ENCODE peak calls at places on chromosomes 16 and 17, in seven cellular contexts. X is H7, I is germinal center, M is foreskin fibroblast, V is fibroblast of lung, A is mesendoderm, Z is OCI-LY7. K is an unnamed sample.

GRCh38 chr16:71882505-71883192 is 1.3 kb downstream of the ZNF821 start:
- DNase-seq in X (peak; percentile 78), V (peak; percentile 80), I (peak; percentile 75), A (peak; percentile 83), M (peak; percentile 64), Z (peak; percentile 90), K (peak; percentile 83)

GRCh38 chr16:23148513-23149266 is 562 bp downstream of the USP31 start:
- DNase-seq in I (peak; percentile 41), V (peak; percentile 60), M (peak; percentile 45), Z (peak; percentile 51), A (no peak), X (peak; percentile 73), K (peak; percentile 79)

GRCh38 chr17:79930786-79931516 is 91.7 kb upstream of the CBX4 start:
- DNase-seq in M (no peak), Z (no peak), X (peak; percentile 84), A (no peak), I (no peak), V (no peak), K (peak; percentile 42)

GRCh38 chr17:77889866-77890760 is 68.4 kb upstream of the TNRC6C start:
- DNase-seq in M (no peak), X (peak; percentile 40), Z (no peak), V (no peak), A (no peak), I (no peak), K (no peak)

GRCh38 chr16:14244344-14245010 is 173.4 kb downstream of the MRTFB start:
- DNase-seq in Z (no peak), M (no peak), X (no peak), I (no peak), A (no peak), V (peak; percentile 60), K (no peak)

GRCh38 chr17:64130559-64131001 is 636 bp upstream of the ERN1 start:
- DNase-seq in V (peak; percentile 59), A (no peak), M (peak; percentile 82), Z (peak; percentile 31), X (no peak), I (no peak), K (no peak)

GRCh38 chr17:48181653-48182052 is 74.1 kb downstream of the SNX11 start:
- DNase-seq in Z (no peak), V (peak; percentile 25), M (peak; percentile 18), A (peak; percentile 68), I (no peak), X (peak; percentile 47), K (peak; percentile 82)

GRCh38 chr17:71528210-71528609 is 592.6 kb upstream of the SOX9 start:
- DNase-seq in V (no peak), M (no peak), A (no peak), I (no peak), Z (no peak), X (no peak), K (no peak)

GRCh38 chr16:19135896-19136438 is 22.2 kb downstream of the ITPRIPL2 start:
- DNase-seq in V (peak; percentile 51), I (no peak), M (no peak), X (no peak), A (peak; percentile 69), Z (no peak), K (peak; percentile 49)

GRCh38 chr17:38449364-38449763 is 21.1 kb downstream of the ARHGAP23 start:
- DNase-seq in X (no peak), M (peak; percentile 34), I (no peak), Z (no peak), V (no peak), A (peak; percentile 59), K (no peak)

GRCh38 chr17:34252138-34252889 is 2.8 kb upstream of the CCL2 start:
- DNase-seq in Z (peak; percentile 39), I (peak; percentile 18), M (peak; percentile 73), V (peak; percentile 80), X (no peak), A (peak; percentile 56), K (no peak)

GRCh38 chr16:8716592-8716991 is 42.2 kb downstream of the ABAT start:
- DNase-seq in A (no peak), I (no peak), V (peak; percentile 1), X (no peak), Z (no peak), M (no peak), K (peak; percentile 70)

GRCh38 chr17:74280093-74280513 is 6.1 kb downstream of the DNAI2 start:
- DNase-seq in X (no peak), I (no peak), Z (no peak), M (no peak), V (no peak), A (no peak), K (no peak)